ENCODE peak calls at places on chromosome 13, in four cellular contexts. J is tibial nerve, Q is heart right ventricle, Y is GM23248. X is an unnamed sample.

GRCh38 chr13:97133955-97134354 is 88.2 kb upstream of the MBNL2 start:
- DNase-seq in J (no peak), Q (no peak), Y (no peak), X (no peak)

GRCh38 chr13:32889986-32890565 is 126.1 kb upstream of the KL start:
- DNase-seq in J (no peak), Q (no peak), Y (peak; percentile 80), X (no peak)

GRCh38 chr13:64925727-64926126 is 2304.4 kb downstream of the PCDH9 start:
- DNase-seq in J (no peak), Q (peak; percentile 6), Y (no peak), X (no peak)

GRCh38 chr13:28641600-28641926 is 17.4 kb upstream of the POMP start:
- DNase-seq in J (no peak), Q (no peak), Y (no peak), X (no peak)

GRCh38 chr13:25575562-25575961 is 203.8 kb downstream of the ATP8A2 start:
- DNase-seq in J (no peak), Q (no peak), Y (no peak), X (no peak)

GRCh38 chr13:26051231-26052135 is at the start of gene SHISA2:
- DNase-seq in J (no peak), Q (peak; percentile 36), Y (peak; percentile 68), X (no peak)

GRCh38 chr13:23322353-23323336 is 110.9 kb downstream of the SACS start:
- DNase-seq in J (no peak), Q (no peak), Y (peak; percentile 10), X (no peak)

GRCh38 chr13:40316301-40316700 is 350.1 kb downstream of the FOXO1 start:
- DNase-seq in J (no peak), Q (no peak), Y (no peak), X (no peak)

GRCh38 chr13:20825476-20825875 is 51.7 kb upstream of the EEF1AKMT1 start:
- DNase-seq in J (no peak), Q (no peak), Y (peak; percentile 27), X (no peak)

GRCh38 chr13:20159646-20160345 is 1.1 kb downstream of the GJA3 start:
- DNase-seq in J (no peak), Q (no peak), Y (peak; percentile 73), X (no peak)

GRCh38 chr13:87669379-87669978 is 1.7 kb upstream of the SLITRK5 start:
- DNase-seq in J (no peak), Q (no peak), Y (peak; percentile 44), X (no peak)

GRCh38 chr13:111062305-111062704 is 52.8 kb upstream of the ARHGEF7 start:
- DNase-seq in J (no peak), Q (no peak), Y (no peak), X (no peak)

GRCh38 chr13:111064661-111065060 is 50.4 kb upstream of the ARHGEF7 start:
- DNase-seq in J (no peak), Q (no peak), Y (no peak), X (no peak)

GRCh38 chr13:111068009-111068350 is 47.1 kb upstream of the ARHGEF7 start:
- DNase-seq in J (no peak), Q (no peak), Y (no peak), X (no peak)

GRCh38 chr13:111065698-111066097 is 49.4 kb upstream of the ARHGEF7 start:
- DNase-seq in J (no peak), Q (no peak), Y (no peak), X (no peak)

GRCh38 chr13:111066544-111066943 is 48.6 kb upstream of the ARHGEF7 start:
- DNase-seq in J (no peak), Q (no peak), Y (no peak), X (no peak)
- H3K4me3 ChIP-seq in J (no peak overlapping the region), Q (peak overlapping the region; percentile 73), Y (no peak overlapping the region), X (no peak overlapping the region)

GRCh38 chr13:112843392-112844250 is 125.4 kb upstream of the MCF2L start:
- DNase-seq in J (no peak), Q (no peak), Y (no peak), X (no peak)
- H3K4me3 ChIP-seq in J (no peak overlapping the region), Q (no peak overlapping the region), Y (no peak overlapping the region), X (no peak overlapping the region)

DNA sequence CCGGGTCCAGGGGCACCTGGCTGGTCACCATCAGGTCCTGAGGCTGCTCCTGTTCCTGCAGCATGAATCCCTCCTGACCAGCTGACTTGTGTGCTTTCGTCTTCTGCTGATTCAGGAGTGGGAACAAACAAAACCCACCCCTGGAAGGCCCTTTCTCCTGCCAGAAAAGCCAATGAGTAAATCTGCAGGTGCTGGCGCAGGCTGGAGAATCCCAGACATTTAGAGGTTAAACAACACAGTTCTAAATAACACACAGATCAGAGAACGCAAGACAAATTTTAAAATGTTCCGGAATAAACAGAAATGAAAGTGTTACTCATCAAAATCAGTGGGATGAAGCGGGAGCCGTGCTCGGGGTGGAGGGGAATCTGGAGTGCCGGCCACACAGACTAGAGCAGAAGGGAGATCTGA is 60.6 kb upstream of the C13orf46 start:
- DNase-seq in J (no peak), Q (no peak), Y (peak; percentile 68), X (no peak)
- H3K4me3 ChIP-seq in J (no peak overlapping the region), Q (no peak overlapping the region), Y (peak overlapping the region; percentile 59), X (no peak overlapping the region)

GRCh38 chr13:35472308-35473008 is 4.0 kb downstream of the MAB21L1 start:
- DNase-seq in J (no peak), Q (no peak), Y (peak; percentile 46), X (no peak)

GRCh38 chr13:35470671-35471465 is 5.6 kb downstream of the MAB21L1 start:
- DNase-seq in J (peak; percentile 34), Q (peak; percentile 60), Y (peak; percentile 88), X (no peak)

GRCh38 chr13:35469781-35470380 is 6.6 kb downstream of the MAB21L1 start:
- DNase-seq in J (no peak), Q (no peak), Y (peak; percentile 31), X (no peak)

GRCh38 chr13:35474551-35474950 is 1.9 kb downstream of the MAB21L1 start:
- DNase-seq in J (peak; percentile 16), Q (no peak), Y (peak; percentile 51), X (no peak)

DNA sequence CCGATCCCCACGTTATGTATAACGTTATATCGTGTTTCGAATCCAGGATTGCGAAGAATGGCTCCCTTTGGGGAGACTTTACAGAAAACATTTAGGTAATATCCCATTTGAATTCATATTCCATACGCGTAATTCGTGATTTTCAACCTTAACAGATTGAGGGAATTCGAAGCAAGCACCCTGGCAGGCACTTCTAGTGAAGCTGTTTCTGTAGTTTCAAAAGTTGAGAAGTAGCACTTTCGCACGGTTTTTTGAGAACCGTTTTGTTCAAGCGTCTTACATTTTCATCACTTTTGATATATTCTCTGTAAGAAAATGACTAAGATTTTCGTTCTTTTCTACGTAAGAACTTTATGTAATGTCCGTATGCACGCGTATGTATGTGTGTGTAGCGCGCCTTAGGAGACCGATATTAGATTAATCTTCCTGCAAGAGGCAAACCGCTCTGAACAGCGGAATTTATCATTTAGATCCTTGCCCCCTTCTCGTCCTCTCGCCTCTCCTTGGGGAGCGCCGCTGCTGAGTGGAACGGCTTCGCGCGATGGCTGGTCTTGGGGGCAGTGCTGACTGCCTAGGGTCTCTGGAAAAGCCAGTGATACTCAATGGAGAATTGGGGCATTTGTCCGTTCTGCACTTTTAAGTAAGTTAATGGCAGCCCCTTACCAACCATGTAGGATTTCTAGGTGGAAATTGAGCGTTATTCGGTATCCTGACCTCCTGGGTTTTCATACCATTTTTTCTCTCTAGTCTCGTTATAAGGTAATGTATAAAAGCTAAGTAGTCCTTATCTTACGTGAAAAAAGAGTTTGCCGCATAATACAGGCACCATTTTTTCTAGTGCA is 4.8 kb downstream of the MAB21L1 start:
- DNase-seq in J (no peak), Q (no peak), Y (peak; percentile 55), X (no peak)
- H3K4me3 ChIP-seq in J (peak overlapping the region; percentile 29), Q (peak overlapping the region; percentile 58), Y (peak overlapping the region; percentile 99), X (no peak overlapping the region)

DNA sequence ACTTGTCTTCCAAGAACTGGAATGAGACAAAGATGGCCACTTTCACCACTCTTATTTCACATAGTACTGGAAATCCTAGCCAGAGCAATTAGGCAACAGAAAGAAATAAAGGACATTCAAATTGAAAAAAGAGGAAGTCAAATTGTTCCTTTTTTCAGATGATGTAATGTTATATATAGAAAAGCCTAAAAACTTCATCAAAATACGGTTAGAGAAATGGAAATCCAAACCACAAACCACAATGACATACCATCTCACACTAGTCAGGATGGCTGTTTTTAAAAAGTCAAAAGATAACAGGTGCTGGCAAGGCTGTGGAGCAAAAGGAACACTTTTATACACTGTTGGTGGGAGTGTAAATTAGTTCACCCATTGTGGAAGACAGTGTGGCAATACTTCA is 113.3 kb upstream of the SPRY2 start:
- DNase-seq in J (no peak), Q (no peak), Y (no peak), X (no peak)
- H3K4me3 ChIP-seq in J (no peak overlapping the region), Q (no peak overlapping the region), Y (no peak overlapping the region), X (no peak overlapping the region)

GRCh38 chr13:44434441-44435141 is 61.0 kb downstream of the SERP2 start:
- DNase-seq in J (no peak), Q (no peak), Y (no peak), X (no peak)
- H3K4me3 ChIP-seq in J (peak overlapping the region; percentile 88), Q (peak overlapping the region; percentile 90), Y (peak overlapping the region; percentile 82), X (peak overlapping the region; percentile 94)

X was measured in HCT116.